ENCODE peak calls at places on chromosomes 4 and X, in eight cellular contexts. L is fibroblast of lung, C is esophagus squamous epithelium, W is WERI-Rb-1, V is OCI-LY7, E is kidney epithelial cell, F is endothelial cell of umbilical vein, G is hepatocyte. R is an unnamed sample.

GRCh38 chr4:118997601-118998000 is 108.9 kb downstream of the SYNPO2 start:
- DNase-seq in L (no peak), C (no peak), F (no peak), G (peak; percentile 19), W (no peak), E (no peak), V (no peak), R (no peak)

GRCh38 chrX:71913156-71913950 is 2.7 kb downstream of the NHSL2 start:
- DNase-seq in W (no peak), F (no peak), L (no peak), C (no peak), E (no peak), V (no peak), G (no peak), R (no peak)

GRCh38 chrX:46582964-46583363 is 9.4 kb downstream of the CHST7 start:
- DNase-seq in E (no peak), G (no peak), F (peak; percentile 66), L (peak; percentile 88), W (no peak), C (no peak), V (no peak), R (no peak)

GRCh38 chr4:142663828-142664227 is 182.3 kb downstream of the INPP4B start:
- DNase-seq in F (no peak), W (no peak), E (no peak), L (no peak), G (no peak), V (no peak), C (no peak), R (no peak)

GRCh38 chrX:110146521-110146920 is 143.6 kb downstream of the TMEM164 start:
- DNase-seq in V (peak; percentile 38), L (peak; percentile 77), W (peak; percentile 12), G (peak; percentile 67), C (no peak), E (no peak), F (peak; percentile 36), R (no peak)

GRCh38 chrX:274904-275475 is 6.2 kb upstream of the PLCXD1 start:
- DNase-seq in E (no peak), L (no peak), G (peak; percentile 72), W (peak; percentile 89), F (no peak), C (no peak), V (no peak), R (no peak)

GRCh38 chr4:141570290-141570689 is 66.1 kb upstream of the IL15 start:
- DNase-seq in G (no peak), L (no peak), W (no peak), C (no peak), E (no peak), V (no peak), F (no peak), R (no peak)

GRCh38 chrX:72272868-72273267 is 4.2 kb downstream of the RPS4X start:
- DNase-seq in C (no peak), L (no peak), F (no peak), V (no peak), G (no peak), E (peak; percentile 34), W (no peak), R (no peak)

GRCh38 chr4:36363024-36363423 is 81.6 kb downstream of the DTHD1 start:
- DNase-seq in L (no peak), E (no peak), G (no peak), C (no peak), W (no peak), F (no peak), V (no peak), R (no peak)

GRCh38 chr4:80322716-80323115 is 12.8 kb upstream of the CFAP299 start:
- DNase-seq in F (peak; percentile 24), E (no peak), C (no peak), W (peak; percentile 33), L (peak; percentile 63), V (peak; percentile 8), G (peak; percentile 13), R (no peak)

GRCh38 chrX:68807818-68808217 is 21.0 kb upstream of the EFNB1 start:
- DNase-seq in E (no peak), F (peak; percentile 35), V (no peak), G (peak; percentile 40), C (no peak), W (no peak), L (no peak), R (no peak)

GRCh38 chr4:78337216-78337615 is 214.4 kb upstream of the ANXA3 start:
- DNase-seq in V (no peak), E (no peak), C (no peak), W (no peak), F (no peak), L (no peak), G (no peak), R (no peak)

GRCh38 chr4:10083861-10084641 is 32.5 kb downstream of the WDR1 start:
- DNase-seq in F (no peak), W (no peak), C (no peak), V (no peak), G (no peak), E (no peak), L (no peak), R (no peak)

GRCh38 chrX:155871934-155872333 is 9.2 kb upstream of the VAMP7 start:
- DNase-seq in C (no peak), V (no peak), E (no peak), F (no peak), G (no peak), W (no peak), L (no peak), R (no peak)

GRCh38 chr4:149845643-149846208 is 30.1 kb upstream of the IQCM start:
- DNase-seq in G (peak; percentile 5), L (no peak), E (no peak), F (no peak), W (no peak), C (no peak), V (no peak), R (no peak)

GRCh38 chr4:20253799-20254409 is 2.2 kb downstream of the SLIT2 start:
- DNase-seq in F (peak; percentile 64), V (no peak), G (peak; percentile 28), C (no peak), L (peak; percentile 32), E (no peak), W (peak; percentile 31), R (peak; percentile 9)

DNA sequence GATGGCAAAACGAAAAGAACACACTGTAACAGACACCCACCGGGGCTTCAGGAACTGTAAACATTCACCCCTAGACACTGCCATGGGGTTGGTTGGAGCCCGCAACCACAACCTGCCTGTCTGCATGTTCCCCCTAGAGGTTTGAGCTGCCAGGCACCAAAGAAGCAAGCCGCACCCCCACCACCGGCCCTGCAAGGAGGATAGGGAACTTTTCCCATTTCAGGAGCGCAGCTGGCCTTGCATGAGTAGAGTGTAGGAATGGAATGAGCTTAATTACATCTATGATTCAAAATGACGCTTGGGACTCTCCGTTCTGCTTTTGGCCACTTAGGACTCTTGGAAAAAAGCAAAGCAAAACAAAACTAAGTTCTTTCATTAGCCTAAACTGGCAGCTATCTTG is 243.6 kb upstream of the CTSO start:
- DNase-seq in W (no peak), L (no peak), E (peak; percentile 16), V (no peak), C (no peak), G (no peak), F (no peak), R (peak; percentile 37)
- H3K4me3 ChIP-seq in W (no peak overlapping the region), L (no peak overlapping the region), E (no peak overlapping the region), V (no peak overlapping the region), C (no peak overlapping the region), G (no peak overlapping the region), F (no peak overlapping the region), R (no peak overlapping the region)

GRCh38 chr4:126047114-126047513 is 732.4 kb downstream of the FAT4 start:
- DNase-seq in C (no peak), G (no peak), L (no peak), F (no peak), W (no peak), E (no peak), V (no peak), R (no peak)

GRCh38 chr4:126057371-126057770 is 742.6 kb downstream of the FAT4 start:
- DNase-seq in G (no peak), E (no peak), W (no peak), V (no peak), C (no peak), L (no peak), F (no peak), R (no peak)

GRCh38 chr4:126046081-126046614 is 731.4 kb downstream of the FAT4 start:
- DNase-seq in W (peak; percentile 8), E (no peak), F (no peak), G (no peak), L (no peak), V (no peak), C (no peak), R (no peak)

GRCh38 chr4:126051709-126052424 is 737.1 kb downstream of the FAT4 start:
- DNase-seq in L (peak; percentile 95), G (peak; percentile 54), C (no peak), F (peak; percentile 60), V (no peak), E (peak; percentile 4), W (no peak), R (no peak)
- TF ChIP-seq CTCF in L (no peak), G (peak; percentile 45), C (no peak), F (no peak), V (no peak), E (no peak), W (no peak), R (no peak)

DNA sequence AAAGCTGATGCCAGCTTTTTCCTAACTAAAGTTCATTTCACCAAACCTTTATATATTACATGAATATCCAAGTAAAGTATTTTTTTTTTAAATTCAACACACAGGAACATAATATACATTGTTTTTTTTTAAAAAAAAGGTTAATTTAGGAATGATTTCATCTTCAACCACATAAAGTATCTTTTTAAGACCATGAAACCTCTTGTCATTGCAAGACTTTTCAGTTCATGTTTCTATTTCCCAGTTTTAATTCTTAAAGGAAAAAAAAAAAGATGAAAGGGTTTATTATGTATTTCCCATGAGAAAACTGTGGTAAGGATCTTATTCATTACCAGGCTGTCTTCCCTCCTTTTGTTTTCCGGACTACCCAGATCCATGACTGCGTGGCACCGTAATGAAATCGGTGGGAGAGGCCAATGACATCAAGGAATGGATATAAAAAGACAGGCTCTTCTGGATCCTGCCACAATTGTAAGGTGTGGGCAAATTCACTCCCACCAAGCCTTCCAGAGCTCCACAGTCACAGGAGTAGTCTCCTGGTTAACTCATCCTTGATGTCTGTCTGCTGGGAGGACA is 84.7 kb upstream of the CBR4 start:
- DNase-seq in L (no peak), V (no peak), W (no peak), E (no peak), G (no peak), C (no peak), F (no peak), R (no peak)
- H3K36me3 ChIP-seq in L (peaks cover 3% of the 10 kb centered on the region), V (no peaks in the 10 kb centered on the region), W (peaks cover 4% of the 10 kb centered on the region), E (peaks cover 5% of the 10 kb centered on the region), G (peaks cover 6% of the 10 kb centered on the region), C (peaks cover 67% of the 10 kb centered on the region), F (peaks cover 8% of the 10 kb centered on the region), R (peaks cover 3% of the 10 kb centered on the region)

DNA sequence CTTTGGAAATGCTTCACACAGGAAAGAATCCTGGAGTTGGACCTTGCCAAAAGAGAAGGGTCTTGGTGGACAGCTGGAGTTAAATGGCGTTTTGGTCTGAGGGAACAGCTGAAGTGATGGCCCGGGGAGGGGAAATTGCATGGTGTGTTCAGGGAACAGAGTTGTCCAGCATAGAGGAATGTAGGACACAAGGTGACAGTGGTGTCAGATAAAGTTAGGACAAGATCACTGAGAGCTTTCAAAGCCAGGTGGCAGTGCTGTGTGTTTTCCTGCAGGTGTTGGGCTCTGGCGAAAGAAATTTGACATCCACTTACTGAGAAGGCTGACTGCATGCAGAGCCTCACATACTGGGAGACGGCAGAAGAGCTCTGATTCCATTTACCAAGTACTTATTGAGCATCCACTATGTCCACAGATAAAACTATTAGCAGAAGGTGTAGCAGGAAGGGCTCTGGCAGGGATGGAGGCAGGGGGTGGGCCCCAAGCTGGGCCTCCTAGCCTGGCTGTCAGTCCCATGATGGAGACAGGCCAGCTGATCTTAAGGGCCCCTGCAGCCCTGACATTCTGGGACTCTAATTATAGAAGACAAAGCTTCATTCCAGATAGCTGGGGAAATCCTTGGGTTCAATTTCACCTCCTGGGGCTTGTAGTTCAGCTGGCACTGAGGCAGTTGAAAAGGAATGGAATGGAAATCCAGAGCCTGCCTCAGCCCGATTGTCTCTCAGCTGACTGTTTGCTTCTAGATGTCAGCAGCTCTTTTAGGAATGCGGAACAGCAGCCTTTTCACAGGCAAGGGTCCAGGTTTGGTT is 150.2 kb upstream of the MAMLD1 start:
- DNase-seq in V (no peak), W (no peak), E (no peak), C (no peak), F (no peak), L (no peak), G (peak; percentile 18), R (no peak)
- H3K4me3 ChIP-seq in V (no peak overlapping the region), W (no peak overlapping the region), E (no peak overlapping the region), C (no peak overlapping the region), F (no peak overlapping the region), L (no peak overlapping the region), G (no peak overlapping the region), R (no peak overlapping the region)

R was measured in GM06990.